ENCODE peak calls at places on chromosomes 13 and 19, in six cellular contexts. U, Y, G, F, Z and L are unnamed samples.
A peak's percentile ranks its signal among the peaks of the same experiment; 100 is the strongest.

GRCh38 chr13:30881191-30881651 is 24.9 kb upstream of the MEDAG start:
- DNase-seq in U (no peak), Y (no peak), G (no peak), F (no peak), Z (no peak), L (no peak)

GRCh38 chr13:27339299-27339698 is 68.7 kb downstream of the RASL11A start:
- DNase-seq in U (no peak), Y (no peak), G (no peak), F (no peak), Z (peak; percentile 40), L (peak; percentile 38)

GRCh38 chr13:51397262-51397933 is 55.4 kb downstream of the INTS6 start:
- DNase-seq in U (no peak), Y (no peak), G (no peak), F (no peak), Z (no peak), L (no peak)

GRCh38 chr19:30227071-30227621 is 145.0 kb upstream of the ZNF536 start:
- DNase-seq in U (no peak), Y (no peak), G (no peak), F (no peak), Z (no peak), L (no peak)

GRCh38 chr13:94641432-94641941 is 39.8 kb downstream of the GPR180 start:
- DNase-seq in U (no peak), Y (no peak), G (no peak), F (no peak), Z (no peak), L (no peak)

GRCh38 chr19:11853358-11853757 is 4.8 kb downstream of the ZNF439 start:
- DNase-seq in U (no peak), Y (no peak), G (no peak), F (no peak), Z (no peak), L (no peak)

GRCh38 chr13:35471466-35472307 is 4.8 kb downstream of the MAB21L1 start:
- DNase-seq in U (no peak), Y (no peak), G (no peak), F (no peak), Z (no peak), L (no peak)

GRCh38 chr19:782195-783043 is 14.8 kb upstream of the PTBP1 start:
- DNase-seq in U (peak; percentile 74), Y (no peak), G (no peak), F (peak; percentile 45), Z (no peak), L (no peak)

GRCh38 chr19:36401475-36401874 is 17.0 kb downstream of the ZFP82 start:
- DNase-seq in U (no peak), Y (no peak), G (no peak), F (no peak), Z (no peak), L (no peak)

GRCh38 chr19:32287811-32288227 is 57.6 kb upstream of the ZNF507 start:
- DNase-seq in U (peak; percentile 35), Y (no peak), G (no peak), F (peak; percentile 26), Z (no peak), L (no peak)

GRCh38 chr19:7981661-7982060 is 23.8 kb downstream of the ELAVL1 start:
- DNase-seq in U (no peak), Y (no peak), G (peak; percentile 46), F (no peak), Z (no peak), L (no peak)

GRCh38 chr19:33350538-33351309 is 22.8 kb upstream of the CEBPG start:
- DNase-seq in U (peak; percentile 16), Y (no peak), G (no peak), F (no peak), Z (no peak), L (no peak)

GRCh38 chr19:44643605-44644390 is at the start of gene PVR:
- DNase-seq in U (peak; percentile 78), Y (no peak), G (peak; percentile 86), F (peak; percentile 40), Z (peak; percentile 10), L (peak; percentile 68)

GRCh38 chr13:105037064-105037463 is 1498.4 kb downstream of the EFNB2 start:
- DNase-seq in U (no peak), Y (no peak), G (no peak), F (no peak), Z (no peak), L (no peak)

GRCh38 chr13:41708648-41709175 is 251.4 kb downstream of the RGCC start:
- DNase-seq in U (no peak), Y (no peak), G (no peak), F (no peak), Z (no peak), L (no peak)

GRCh38 chr19:43809762-43810696 is 7.8 kb upstream of the LYPD5 start:
- DNase-seq in U (no peak), Y (no peak), G (no peak), F (no peak), Z (no peak), L (peak; percentile 62)

GRCh38 chr19:13615890-13616289 is 109.6 kb upstream of the CACNA1A start:
- DNase-seq in U (no peak), Y (no peak), G (peak; percentile 32), F (no peak), Z (no peak), L (no peak)

GRCh38 chr13:97566907-97567306 is 132.9 kb downstream of the RAP2A start:
- DNase-seq in U (no peak), Y (no peak), G (no peak), F (no peak), Z (no peak), L (no peak)

GRCh38 chr13:67515895-67516294 is 285.8 kb upstream of the PCDH9 start:
- DNase-seq in U (no peak), Y (peak; percentile 1), G (no peak), F (no peak), Z (no peak), L (no peak)

GRCh38 chr19:16259385-16260159 is 61.9 kb downstream of the AP1M1 start:
- DNase-seq in U (no peak), Y (no peak), G (peak; percentile 95), F (no peak), Z (no peak), L (peak; percentile 62)

GRCh38 chr19:16258440-16258903 is 60.8 kb downstream of the AP1M1 start:
- DNase-seq in U (no peak), Y (no peak), G (peak; percentile 87), F (no peak), Z (no peak), L (no peak)

GRCh38 chr19:16261584-16262370 is 62.8 kb upstream of the KLF2 start:
- DNase-seq in U (no peak), Y (no peak), G (no peak), F (no peak), Z (no peak), L (no peak)

GRCh38 chr19:16260794-16261161 is 63.1 kb downstream of the AP1M1 start:
- DNase-seq in U (no peak), Y (no peak), G (no peak), F (no peak), Z (no peak), L (no peak)

DNA sequence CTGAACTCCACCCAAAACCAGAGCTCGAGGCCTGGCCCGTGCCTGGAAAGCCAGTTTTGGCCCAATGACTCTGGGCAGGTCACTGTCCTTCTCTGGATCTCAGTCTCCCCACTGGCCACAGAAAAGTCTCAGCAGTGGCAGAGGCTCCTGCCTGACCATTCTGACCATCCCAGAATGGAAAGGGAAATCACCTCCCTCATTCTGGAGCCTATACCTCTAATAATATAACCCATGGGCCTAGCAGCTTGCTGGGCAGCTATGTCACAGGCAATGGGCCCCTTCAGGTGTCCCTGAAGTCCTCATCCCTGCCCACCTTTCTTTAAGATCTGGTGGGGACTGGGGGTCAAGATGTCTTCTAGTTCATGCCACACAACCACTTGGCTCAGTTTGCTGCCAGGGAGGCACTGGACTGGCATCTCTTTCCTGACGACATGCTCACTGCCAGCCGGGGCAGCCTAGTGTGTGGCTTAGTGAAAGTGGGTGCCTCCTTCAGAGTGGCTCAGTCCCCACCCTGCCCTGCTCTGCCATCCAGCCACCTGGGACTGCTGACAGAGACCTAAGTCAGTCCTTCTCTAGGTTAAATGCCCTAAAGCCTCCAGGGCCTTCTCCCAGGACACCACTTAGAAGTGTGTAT is 62.6 kb downstream of the AP1M1 start:
- DNase-seq in U (no peak), Y (no peak), G (no peak), F (no peak), Z (no peak), L (no peak)
- TF ChIP-seq CTCF in U (no peak), Y (no peak), G (no peak), F (no peak), Z (no peak), L (no peak)

GRCh38 chr19:54415208-54415900 is at the start of gene TTYH1:
- DNase-seq in U (no peak), Y (no peak), G (no peak), F (peak; percentile 56), Z (peak; percentile 28), L (peak; percentile 82)
- TF ChIP-seq CTCF in U (no peak), Y (no peak), G (no peak), F (peak; percentile 75), Z (no peak), L (peak; percentile 26)

GRCh38 chr19:3697671-3698385 is 2.4 kb downstream of the PIP5K1C start:
- DNase-seq in U (no peak), Y (no peak), G (no peak), F (no peak), Z (no peak), L (no peak)
- TF ChIP-seq CTCF in U (no peak), Y (no peak), G (no peak), F (no peak), Z (no peak), L (no peak)

GRCh38 chr13:73607489-73608156 is 526.6 kb downstream of the KLF12 start:
- DNase-seq in U (no peak), Y (peak; percentile 25), G (no peak), F (no peak), Z (no peak), L (no peak)

GRCh38 chr13:73608731-73609485 is 525.3 kb downstream of the KLF12 start:
- DNase-seq in U (no peak), Y (no peak), G (no peak), F (no peak), Z (no peak), L (no peak)

GRCh38 chr13:73608157-73608516 is 526.1 kb downstream of the KLF12 start:
- DNase-seq in U (no peak), Y (no peak), G (no peak), F (no peak), Z (no peak), L (no peak)

DNA sequence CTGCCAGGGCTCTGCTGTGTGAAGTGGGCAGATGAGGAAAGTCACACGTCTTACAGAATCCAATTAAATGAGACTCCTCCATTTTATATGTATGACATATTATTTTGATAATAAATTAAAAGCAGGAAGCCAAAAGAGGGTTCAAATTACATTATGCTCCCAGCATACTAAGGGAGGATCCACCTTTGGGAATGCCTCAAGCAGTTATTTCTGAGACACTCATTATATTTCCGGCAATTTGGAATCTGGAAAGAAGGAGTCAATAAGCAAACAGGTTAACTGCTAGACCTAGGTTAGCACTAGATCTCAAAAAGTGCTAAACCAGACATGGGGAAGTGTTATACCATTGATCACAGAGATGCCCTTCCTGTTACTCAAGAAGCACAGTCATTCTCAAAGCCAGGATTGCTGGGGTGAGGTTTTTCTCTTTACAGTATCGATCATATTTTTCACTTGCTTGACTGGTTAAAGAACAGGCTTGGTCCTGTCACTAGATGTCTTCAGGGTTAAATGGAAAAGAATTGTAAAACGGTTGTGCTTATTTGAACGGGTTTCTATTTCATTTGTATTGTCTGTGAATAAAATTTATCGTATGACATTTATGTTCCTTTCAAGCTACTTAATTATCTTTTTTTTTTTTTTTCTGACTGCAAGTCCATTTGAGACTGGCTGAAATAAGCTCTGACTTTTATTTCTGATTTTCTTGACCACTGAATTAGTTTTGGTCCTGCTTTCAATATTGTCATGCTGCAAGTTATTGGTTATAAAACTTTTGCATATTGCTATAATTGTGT is 523.2 kb downstream of the KLF12 start:
- DNase-seq in U (no peak), Y (no peak), G (no peak), F (no peak), Z (no peak), L (no peak)
- TF ChIP-seq CTCF in U (no peak), Y (no peak), G (no peak), F (no peak), Z (no peak), L (no peak)